ENCODE peak calls at places on chromosome 4, in four cellular contexts. A is A549, G is HCT116, L is adrenal gland. F is an unnamed sample.

GRCh38 chr4:7831330-7831729 is 108.3 kb downstream of the AFAP1 start:
- DNase-seq in L (no peak), G (no peak), A (no peak), F (no peak)

GRCh38 chr4:185902654-185903053 is 90.7 kb upstream of the SORBS2 start:
- DNase-seq in A (no peak), G (no peak), L (no peak), F (no peak)

GRCh38 chr4:118730683-118731082 is 45.5 kb downstream of the METTL14 start:
- DNase-seq in A (no peak), L (no peak), G (no peak), F (no peak)

GRCh38 chr4:75916091-75916661 is 13.9 kb upstream of the PPEF2 start:
- DNase-seq in G (peak; percentile 13), L (no peak), A (peak; percentile 47), F (no peak)

GRCh38 chr4:168882650-168883233 is 127.3 kb downstream of the CBR4 start:
- DNase-seq in A (no peak), L (peak; percentile 31), G (no peak), F (no peak)

GRCh38 chr4:102828497-102828808 is 1.1 kb upstream of the UBE2D3 start:
- DNase-seq in G (no peak), A (peak; percentile 41), L (no peak), F (no peak)

GRCh38 chr4:169115897-169116254 is 105.8 kb upstream of the CBR4 start:
- DNase-seq in L (no peak), A (no peak), G (peak; percentile 89), F (no peak)

GRCh38 chr4:157271166-157271869 is 50.8 kb downstream of the GRIA2 start:
- DNase-seq in A (no peak), G (no peak), L (no peak), F (no peak)

GRCh38 chr4:154277164-154277563 is 214.4 kb downstream of the DCHS2 start:
- DNase-seq in G (no peak), L (no peak), A (no peak), F (no peak)

GRCh38 chr4:100945789-100946188 is 401.5 kb downstream of the PPP3CA start:
- DNase-seq in A (no peak), G (no peak), L (no peak), F (no peak)

GRCh38 chr4:99790796-99791617 is 25.6 kb upstream of the DAPP1 start:
- DNase-seq in G (no peak), A (no peak), L (no peak), F (no peak)

GRCh38 chr4:78409612-78410202 is 141.9 kb upstream of the ANXA3 start:
- DNase-seq in A (no peak), G (no peak), L (no peak), F (no peak)

GRCh38 chr4:74189331-74190043 is 31.6 kb downstream of the MTHFD2L start:
- DNase-seq in G (peak; percentile 72), L (no peak), A (peak; percentile 32), F (no peak)

GRCh38 chr4:7158081-7158750 is 34.1 kb upstream of the SORCS2 start:
- DNase-seq in A (no peak), G (no peak), L (no peak), F (no peak)

GRCh38 chr4:81648576-81649272 is 177.0 kb upstream of the RASGEF1B start:
- DNase-seq in L (no peak), G (no peak), A (no peak), F (no peak)

GRCh38 chr4:183241322-183241640 is 78.8 kb downstream of the CLDN22 start:
- DNase-seq in L (no peak), G (peak; percentile 69), A (no peak), F (no peak)

GRCh38 chr4:182808673-182809416 is 108.3 kb downstream of the DCTD start:
- DNase-seq in A (no peak), G (no peak), L (no peak), F (no peak)

GRCh38 chr4:98242538-98242937 is 18.6 kb upstream of the RAP1GDS1 start:
- DNase-seq in G (no peak), A (no peak), L (no peak), F (no peak)

GRCh38 chr4:127968565-127968964 is 3.4 kb downstream of the ABHD18 start:
- DNase-seq in A (no peak), L (no peak), G (no peak), F (no peak)

GRCh38 chr4:154073107-154073817 is 284.4 kb upstream of the SFRP2 start:
- DNase-seq in A (no peak), G (no peak), L (no peak), F (no peak)

GRCh38 chr4:19831644-19832285 is 419.9 kb upstream of the SLIT2 start:
- DNase-seq in A (no peak), G (no peak), L (no peak), F (no peak)

GRCh38 chr4:181685461-181685860 is 557.7 kb upstream of the TENM3 start:
- DNase-seq in A (no peak), G (no peak), L (no peak), F (no peak)

GRCh38 chr4:7194251-7195137 is 2.2 kb downstream of the SORCS2 start:
- DNase-seq in G (no peak), A (peak; percentile 40), L (no peak), F (peak; percentile 84)

GRCh38 chr4:124279741-124280140 is 432.8 kb downstream of the ANKRD50 start:
- DNase-seq in G (no peak), A (no peak), L (no peak), F (no peak)

GRCh38 chr4:102759835-102760644 is 728 bp downstream of the MANBA start:
- DNase-seq in A (peak; percentile 21), G (no peak), L (peak; percentile 29), F (no peak)

GRCh38 chr4:15479913-15480185 is 10.2 kb downstream of the CC2D2A start:
- DNase-seq in L (no peak), A (no peak), G (no peak), F (no peak)

GRCh38 chr4:169604903-169605331 is 7.5 kb downstream of the NEK1 start:
- DNase-seq in L (no peak), G (no peak), A (no peak), F (no peak)

GRCh38 chr4:121253961-121254360 is 89.8 kb upstream of the TNIP3 start:
- DNase-seq in A (no peak), G (no peak), L (no peak), F (no peak)

GRCh38 chr4:98341309-98341708 is 80.1 kb downstream of the RAP1GDS1 start:
- DNase-seq in A (no peak), L (no peak), G (no peak), F (no peak)

GRCh38 chr4:74120086-74120485 is 21.1 kb upstream of the CXCL2 start:
- DNase-seq in A (no peak), L (no peak), G (no peak), F (no peak)

GRCh38 chr4:151475338-151475737 is 66.4 kb downstream of the FHIP1A start:
- DNase-seq in L (no peak), A (no peak), G (no peak), F (no peak)

GRCh38 chr4:18014269-18014668 is 7.3 kb downstream of the LCORL start:
- DNase-seq in L (no peak), A (no peak), G (no peak), F (no peak)

GRCh38 chr4:109912706-109913621 is at the start of gene EGF:
- DNase-seq in G (no peak), L (peak; percentile 11), A (no peak), F (peak; percentile 28)

GRCh38 chr4:97605927-97606326 is 537.3 kb downstream of the STPG2 start:
- DNase-seq in G (no peak), L (no peak), A (no peak), F (no peak)

GRCh38 chr4:51858605-51859211 is 15.8 kb downstream of the DCUN1D4 start:
- DNase-seq in G (no peak), A (no peak), L (no peak), F (no peak)

GRCh38 chr4:24798036-24798610 is 2.8 kb downstream of the SOD3 start:
- DNase-seq in A (no peak), G (no peak), L (no peak), F (no peak)

GRCh38 chr4:82519776-82520175 is 42.0 kb downstream of the TMEM150C start:
- DNase-seq in G (no peak), L (no peak), A (no peak), F (no peak)

GRCh38 chr4:473575-474457 is 25.1 kb downstream of the ZNF721 start:
- DNase-seq in A (peak; percentile 96), L (peak; percentile 97), G (peak; percentile 99), F (peak; percentile 89)
- TF ChIP-seq POLR2A in A (peak; percentile 70), L (peak; percentile 54), G (peak; percentile 87), F (peak; percentile 74)

GRCh38 chr4:88600129-88600849 is 8.0 kb downstream of the HERC3 start:
- DNase-seq in L (no peak), A (no peak), G (no peak), F (no peak)
- H3K4me1 ChIP-seq in L (peaks cover 12% of the 10 kb centered on the region), A (peaks cover 11% of the 10 kb centered on the region), G (no peaks in the 10 kb centered on the region), F (peaks cover 26% of the 10 kb centered on the region)

GRCh38 chr4:31328921-31329320 is 608.8 kb downstream of the PCDH7 start:
- DNase-seq in A (no peak), G (no peak), L (no peak), F (no peak)

DNA sequence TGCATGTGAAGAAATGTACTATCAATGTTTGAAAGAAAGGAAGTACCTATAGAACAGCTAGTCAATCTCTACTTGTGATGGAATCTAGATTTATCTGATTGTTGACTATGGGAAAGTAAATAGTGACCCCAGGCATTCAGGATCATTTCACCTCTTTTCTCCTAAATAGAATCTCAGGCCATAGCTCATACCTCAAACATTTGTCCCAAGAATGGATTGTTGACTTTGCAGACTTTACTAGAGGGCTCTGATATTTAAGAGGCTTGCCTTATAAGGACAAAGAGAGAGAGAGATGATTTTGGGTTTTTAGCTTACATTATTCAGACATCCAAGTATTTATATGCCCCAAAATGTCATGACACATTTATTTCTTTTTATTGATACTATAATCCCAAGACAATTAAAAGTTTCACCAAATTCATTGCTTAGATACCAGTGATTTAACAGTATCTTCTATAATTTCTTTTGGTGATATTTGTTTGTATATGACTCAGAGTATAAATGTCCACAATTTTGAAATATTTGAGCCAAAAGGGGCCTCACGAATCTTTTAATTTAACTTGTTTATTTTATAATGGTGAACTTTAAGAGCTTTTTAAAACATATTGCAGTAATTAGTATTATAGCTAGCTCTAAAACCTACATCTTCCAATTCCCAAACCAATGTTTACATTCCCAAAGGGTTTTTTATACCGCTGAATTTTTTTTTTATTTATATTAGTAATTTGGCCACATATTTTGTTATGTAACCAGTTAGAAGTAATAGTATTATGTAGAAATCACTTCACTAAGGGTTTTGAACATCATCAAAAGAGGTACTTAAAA is 614.1 kb downstream of the PCDH7 start:
- DNase-seq in A (no peak), L (no peak), G (no peak), F (no peak)
- H3K27ac ChIP-seq in A (no peak overlapping the region), L (no peak overlapping the region), G (no peak overlapping the region), F (no peak overlapping the region)

GRCh38 chr4:48781968-48782367 is 1.9 kb upstream of the FRYL start:
- DNase-seq in G (no peak), A (no peak), L (no peak), F (no peak)

GRCh38 chr4:48780867-48781219 is 764 bp upstream of the FRYL start:
- DNase-seq in G (no peak), L (peak; percentile 65), A (no peak), F (no peak)

GRCh38 chr4:48778431-48779094 is 1.5 kb downstream of the FRYL start:
- DNase-seq in A (no peak), G (no peak), L (no peak), F (no peak)

GRCh38 chr4:48779095-48779997 is 733 bp downstream of the FRYL start:
- DNase-seq in G (no peak), A (peak; percentile 23), L (peak; percentile 67), F (peak; percentile 59)

GRCh38 chr4:48779998-48780866 is at the start of gene FRYL:
- DNase-seq in G (peak; percentile 99), A (peak; percentile 73), L (peak; percentile 100), F (peak; percentile 100)
- TF ChIP-seq POLR2A in G (peak; percentile 75), A (peak; percentile 24), L (peak; percentile 63), F (no peak)

F was measured in upper lobe of left lung.